ENCODE peak calls at places on chromosomes 5 and 9, in nine cellular contexts. A is cardiac muscle cell; Y is progenitor cell of endocrine pancreas; O is CD8-positive, alpha-beta T cell; F is pancreas; H is EH; D is non-pigmented ciliary epithelial cell; W is iPS-NIHi11; V is central memory CD4-positive, alpha-beta T cell. Q is an unnamed sample.

GRCh38 chr5:112316731-112317130 is 102.3 kb downstream of the EPB41L4A start:
- DNase-seq in A (no peak), Y (no peak), O (no peak), F (no peak), H (no peak), D (no peak), W (no peak), V (no peak), Q (no peak)

GRCh38 chr5:43729846-43730478 is 127.0 kb downstream of the NNT start:
- DNase-seq in A (peak; percentile 17), Y (no peak), O (no peak), F (no peak), H (peak; percentile 37), D (no peak), W (peak; percentile 15), V (no peak), Q (no peak)

GRCh38 chr5:172944741-172945140 is 14.5 kb upstream of the RPL26L1 start:
- DNase-seq in A (no peak), Y (no peak), O (no peak), F (no peak), H (peak; percentile 48), D (no peak), W (no peak), V (no peak), Q (no peak)

GRCh38 chr9:124251605-124252366 is 6.0 kb upstream of the NEK6 start:
- DNase-seq in A (no peak), Y (no peak), O (no peak), F (peak; percentile 14), H (peak; percentile 90), D (no peak), W (no peak), V (no peak), Q (no peak)

GRCh38 chr9:125126019-125126746 is 17.1 kb downstream of the SCAI start:
- DNase-seq in A (peak; percentile 21), Y (no peak), O (peak; percentile 65), F (no peak), H (peak; percentile 99), D (peak; percentile 96), W (no peak), V (peak; percentile 89), Q (no peak)

GRCh38 chr5:138711816-138712215 is 41.4 kb upstream of the CTNNA1 start:
- DNase-seq in A (no peak), Y (no peak), O (no peak), F (no peak), H (no peak), D (no peak), W (no peak), V (no peak), Q (no peak)

GRCh38 chr5:123855630-123856029 is 343.7 kb downstream of the CSNK1G3 start:
- DNase-seq in A (no peak), Y (no peak), O (no peak), F (no peak), H (no peak), D (no peak), W (no peak), V (no peak), Q (no peak)

GRCh38 chr5:180472269-180472668 is 21.9 kb upstream of the CNOT6 start:
- DNase-seq in A (no peak), Y (no peak), O (no peak), F (no peak), H (peak; percentile 8), D (no peak), W (no peak), V (no peak), Q (no peak)

GRCh38 chr5:122162100-122162499 is 32.8 kb downstream of the ZNF474 start:
- DNase-seq in A (no peak), Y (no peak), O (no peak), F (no peak), H (no peak), D (no peak), W (no peak), V (no peak), Q (no peak)

GRCh38 chr5:172059661-172060100 is 53.2 kb upstream of the FBXW11 start:
- DNase-seq in A (no peak), Y (no peak), O (no peak), F (no peak), H (peak; percentile 32), D (no peak), W (peak; percentile 68), V (no peak), Q (no peak)

GRCh38 chr5:122586351-122586750 is 188.5 kb upstream of the SNX2 start:
- DNase-seq in A (no peak), Y (no peak), O (no peak), F (no peak), H (peak; percentile 46), D (peak; percentile 54), W (no peak), V (no peak), Q (no peak)

GRCh38 chr9:134304712-134305111 is 21.5 kb upstream of the RXRA start:
- DNase-seq in A (no peak), Y (no peak), O (no peak), F (no peak), H (no peak), D (no peak), W (no peak), V (no peak), Q (no peak)

GRCh38 chr9:82271099-82271498 is 282.5 kb downstream of the SPATA31D1 start:
- DNase-seq in A (no peak), Y (no peak), O (no peak), F (no peak), H (peak; percentile 79), D (peak; percentile 73), W (no peak), V (no peak), Q (no peak)

GRCh38 chr9:76730795-76731194 is 33.4 kb upstream of the PCA3 start:
- DNase-seq in A (no peak), Y (no peak), O (no peak), F (no peak), H (no peak), D (no peak), W (no peak), V (no peak), Q (no peak)

GRCh38 chr5:157865844-157866243 is 6.9 kb upstream of the CLINT1 start:
- DNase-seq in A (no peak), Y (no peak), O (no peak), F (no peak), H (peak; percentile 56), D (no peak), W (no peak), V (no peak), Q (no peak)

GRCh38 chr5:52945040-52945439 is 44.1 kb upstream of the ITGA2 start:
- DNase-seq in A (no peak), Y (no peak), O (no peak), F (no peak), H (no peak), D (no peak), W (no peak), V (no peak), Q (no peak)

GRCh38 chr5:160638141-160638742 is 213.8 kb downstream of the ATP10B start:
- DNase-seq in A (no peak), Y (no peak), O (no peak), F (no peak), H (no peak), D (no peak), W (no peak), V (no peak), Q (no peak)

GRCh38 chr5:35246411-35246810 is 16.1 kb upstream of the PRLR start:
- DNase-seq in A (peak; percentile 15), Y (no peak), O (no peak), F (no peak), H (no peak), D (no peak), W (peak; percentile 23), V (no peak), Q (no peak)

GRCh38 chr5:3954189-3954588 is 358.6 kb downstream of the IRX1 start:
- DNase-seq in A (no peak), Y (no peak), O (no peak), F (no peak), H (no peak), D (no peak), W (no peak), V (no peak), Q (no peak)

GRCh38 chr9:93612796-93613154 is 36.4 kb downstream of the PHF2 start:
- DNase-seq in A (no peak), Y (no peak), O (no peak), F (no peak), H (no peak), D (no peak), W (no peak), V (no peak), Q (peak; percentile 89)